ENCODE peak calls at places on chromosomes 16 and 17, in seven cellular contexts. L is fibroblast of mammary gland, Q is prostate gland, J is cardiac muscle cell, K is fibroblast of villous mesenchyme, M is epithelial cell of proximal tubule, I is mucosa of descending colon. D is an unnamed sample.

GRCh38 chr17:69997332-69997731 is 77.7 kb upstream of the KCNJ16 start:
- DNase-seq in L (peak; percentile 22), Q (no peak), J (no peak), K (no peak), M (no peak), I (no peak), D (peak; percentile 54)

GRCh38 chr16:1097800-1098199 is 1.8 kb upstream of the C1QTNF8 start:
- DNase-seq in L (no peak), Q (no peak), J (no peak), K (no peak), M (no peak), I (no peak), D (no peak)

GRCh38 chr16:27787661-27788060 is 237.7 kb downstream of the KATNIP start:
- DNase-seq in L (no peak), Q (no peak), J (no peak), K (no peak), M (no peak), I (no peak), D (no peak)

GRCh38 chr16:49910761-49911160 is 54.8 kb upstream of the ZNF423 start:
- DNase-seq in L (no peak), Q (no peak), J (no peak), K (no peak), M (no peak), I (no peak), D (no peak)

GRCh38 chr17:33778505-33779398 is 476.3 kb upstream of the CCL2 start:
- DNase-seq in L (peak; percentile 67), Q (peak; percentile 31), J (peak; percentile 52), K (peak; percentile 63), M (peak; percentile 36), I (no peak), D (peak; percentile 81)

GRCh38 chr16:88200896-88201185 is 181.9 kb upstream of the ZNF469 start:
- DNase-seq in L (peak; percentile 10), Q (no peak), J (no peak), K (peak; percentile 17), M (no peak), I (no peak), D (no peak)

GRCh38 chr16:69115361-69115760 is 9.9 kb downstream of the HAS3 start:
- DNase-seq in L (no peak), Q (no peak), J (no peak), K (no peak), M (no peak), I (no peak), D (no peak)

GRCh38 chr16:20409398-20410152 is at the start of gene ACSM5:
- DNase-seq in L (peak; percentile 4), Q (no peak), J (peak; percentile 15), K (no peak), M (no peak), I (no peak), D (no peak)

GRCh38 chr17:36529121-36529520 is 5.5 kb downstream of the MYO19 start:
- DNase-seq in L (peak; percentile 84), Q (no peak), J (no peak), K (peak; percentile 3), M (no peak), I (no peak), D (peak; percentile 23)

GRCh38 chr16:30921459-30921747 is 2.0 kb upstream of the FBXL19 start:
- DNase-seq in L (no peak), Q (no peak), J (no peak), K (no peak), M (no peak), I (no peak), D (no peak)

GRCh38 chr16:30997887-30998711 is 12.3 kb downstream of the STX1B start:
- DNase-seq in L (peak; percentile 75), Q (no peak), J (no peak), K (peak; percentile 69), M (peak; percentile 69), I (no peak), D (peak; percentile 77)

GRCh38 chr17:63523256-63523869 is at the start of gene KCNH6:
- DNase-seq in L (no peak), Q (no peak), J (no peak), K (no peak), M (no peak), I (no peak), D (no peak)

GRCh38 chr16:9148376-9149015 is 57.1 kb downstream of the HAPSTR1 start:
- DNase-seq in L (no peak), Q (no peak), J (no peak), K (no peak), M (no peak), I (no peak), D (no peak)

GRCh38 chr17:76150712-76151622 is 9.9 kb upstream of the FOXJ1 start:
- DNase-seq in L (no peak), Q (peak; percentile 60), J (no peak), K (no peak), M (no peak), I (no peak), D (no peak)

GRCh38 chr17:40320771-40321501 is 12.0 kb downstream of the RARA start:
- DNase-seq in L (no peak), Q (no peak), J (no peak), K (no peak), M (no peak), I (peak; percentile 83), D (no peak)

GRCh38 chr16:11349599-11350276 is 4.5 kb downstream of the RMI2 start:
- DNase-seq in L (peak; percentile 86), Q (peak; percentile 81), J (no peak), K (peak; percentile 91), M (no peak), I (peak; percentile 66), D (no peak)

GRCh38 chr16:50386819-50387218 is 18.0 kb upstream of the BRD7 start:
- DNase-seq in L (no peak), Q (no peak), J (no peak), K (no peak), M (no peak), I (no peak), D (no peak)

GRCh38 chr17:42403150-42403549 is 14.9 kb upstream of the STAT3 start:
- DNase-seq in L (no peak), Q (no peak), J (peak; percentile 49), K (no peak), M (no peak), I (no peak), D (no peak)

GRCh38 chr16:74309789-74310781 is 13.5 kb downstream of the PSMD7 start:
- DNase-seq in L (peak; percentile 69), Q (peak; percentile 31), J (peak; percentile 63), K (peak; percentile 68), M (no peak), I (no peak), D (peak; percentile 76)

GRCh38 chr17:36869856-36870617 is 67.2 kb upstream of the LHX1 start:
- DNase-seq in L (peak; percentile 48), Q (no peak), J (no peak), K (peak; percentile 38), M (no peak), I (no peak), D (peak; percentile 69)

GRCh38 chr16:68377667-68378420 is 67.0 kb downstream of the PRMT7 start:
- DNase-seq in L (no peak), Q (peak; percentile 40), J (no peak), K (no peak), M (no peak), I (peak; percentile 25), D (peak; percentile 37)

GRCh38 chr16:67068212-67068753 is 39.3 kb downstream of the CBFB start:
- DNase-seq in L (peak; percentile 60), Q (no peak), J (no peak), K (no peak), M (no peak), I (no peak), D (peak; percentile 32)

GRCh38 chr16:80120899-80121521 is 419.8 kb upstream of the DYNLRB2 start:
- DNase-seq in L (no peak), Q (peak; percentile 22), J (no peak), K (no peak), M (no peak), I (no peak), D (no peak)

GRCh38 chr17:2040942-2041560 is 771 bp upstream of the OVCA2 start:
- DNase-seq in L (no peak), Q (no peak), J (no peak), K (no peak), M (no peak), I (no peak), D (no peak)
- H3K4me3 ChIP-seq in L (peak overlapping the region; percentile 90), Q (peak overlapping the region; percentile 66), J (peak overlapping the region; percentile 61), K (peak overlapping the region; percentile 90), M (peak overlapping the region; percentile 74), I (no peak overlapping the region), D (peak overlapping the region; percentile 88)

GRCh38 chr17:81277938-81278693 is 17.0 kb downstream of the SLC38A10 start:
- DNase-seq in L (peak; percentile 27), Q (no peak), J (no peak), K (no peak), M (no peak), I (no peak), D (no peak)

GRCh38 chr17:81278831-81279230 is 16.3 kb downstream of the SLC38A10 start:
- DNase-seq in L (no peak), Q (no peak), J (no peak), K (no peak), M (no peak), I (no peak), D (no peak)

GRCh38 chr17:81277421-81277820 is 17.7 kb downstream of the SLC38A10 start:
- DNase-seq in L (no peak), Q (peak; percentile 89), J (no peak), K (no peak), M (no peak), I (no peak), D (no peak)

GRCh38 chr17:81274471-81274855 is 20.6 kb downstream of the SLC38A10 start:
- DNase-seq in L (no peak), Q (no peak), J (no peak), K (no peak), M (no peak), I (peak; percentile 31), D (no peak)

GRCh38 chr17:81276781-81277180 is 18.3 kb downstream of the SLC38A10 start:
- DNase-seq in L (no peak), Q (no peak), J (no peak), K (no peak), M (no peak), I (no peak), D (no peak)
- H3K4me3 ChIP-seq in L (no peak overlapping the region), Q (no peak overlapping the region), J (no peak overlapping the region), K (no peak overlapping the region), M (no peak overlapping the region), I (no peak overlapping the region), D (no peak overlapping the region)

GRCh38 chr17:48047113-48047740 is 932 bp upstream of the NFE2L1 start:
- DNase-seq in L (peak; percentile 25), Q (no peak), J (no peak), K (no peak), M (no peak), I (no peak), D (no peak)
- H3K4me3 ChIP-seq in L (peak overlapping the region; percentile 80), Q (peak overlapping the region; percentile 92), J (peak overlapping the region; percentile 49), K (peak overlapping the region; percentile 82), M (peak overlapping the region; percentile 91), I (peak overlapping the region; percentile 51), D (peak overlapping the region; percentile 87)

DNA sequence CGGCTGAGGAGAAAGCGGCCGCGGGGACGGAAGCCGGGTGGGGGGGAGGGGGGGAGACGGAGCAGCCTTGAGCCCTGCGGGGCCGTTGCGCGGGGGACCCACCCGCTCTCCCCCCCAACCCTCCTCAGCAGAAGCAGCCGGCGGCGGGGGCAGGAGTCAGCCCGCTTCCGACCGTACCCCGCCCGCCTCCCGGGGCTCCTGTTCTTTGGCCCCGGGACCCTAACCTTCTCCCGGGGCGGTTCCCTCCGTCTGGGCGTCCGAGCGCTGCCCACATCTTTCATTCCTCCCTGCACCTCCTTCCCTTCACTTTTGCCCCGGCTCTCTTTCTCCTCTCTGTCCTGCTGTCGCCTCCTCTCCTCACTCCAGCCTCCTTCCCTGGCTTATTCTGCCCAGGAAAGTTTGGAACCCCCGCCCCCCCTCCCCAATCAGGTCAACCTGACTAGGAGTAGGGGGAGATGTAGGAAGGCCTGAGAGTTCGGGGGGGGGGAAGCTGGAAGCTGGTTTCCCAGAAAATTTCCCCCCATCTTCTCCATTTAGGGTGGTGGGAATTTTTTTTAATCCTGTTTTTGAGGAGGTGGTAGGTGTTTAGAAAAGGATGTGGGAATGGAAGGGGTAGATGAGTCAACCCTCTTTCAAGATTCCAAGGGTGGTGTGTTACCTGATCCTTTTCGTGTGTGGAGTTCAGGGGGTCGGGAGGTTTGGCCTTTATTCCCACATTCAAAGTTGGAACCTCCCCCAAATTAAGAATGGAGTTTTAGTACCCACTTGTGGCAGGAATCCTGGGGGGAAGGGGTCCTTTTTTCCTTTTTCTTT is 427 bp upstream of the NLK start:
- DNase-seq in L (peak; percentile 29), Q (no peak), J (no peak), K (no peak), M (no peak), I (no peak), D (no peak)
- H3K4me3 ChIP-seq in L (peak overlapping the region; percentile 81), Q (peak overlapping the region; percentile 95), J (peak overlapping the region; percentile 79), K (peak overlapping the region; percentile 89), M (peak overlapping the region; percentile 88), I (peak overlapping the region; percentile 75), D (peak overlapping the region; percentile 79)